ENCODE peak calls at places on chromosomes 13 and 19, in eight cellular contexts. K is ovary, I is A549, H is lower leg skin, C is adrenal gland, Z is stomach, J is K562, A is right lobe of liver. D is an unnamed sample.

GRCh38 chr19:43362179-43362578 is 8.7 kb downstream of the CD177 start:
- DNase-seq in K (no peak), A (no peak), Z (no peak), C (no peak), J (no peak), I (no peak), H (no peak), D (no peak)

GRCh38 chr13:95552539-95553270 is at the start of gene CLDN10:
- DNase-seq in H (no peak), C (no peak), K (no peak), Z (no peak), A (no peak), J (peak), I (no peak), D (no peak)

GRCh38 chr13:22703601-22704209 is 477.1 kb upstream of the SGCG start:
- DNase-seq in C (no peak), K (no peak), Z (no peak), I (no peak), A (no peak), H (no peak), J (no peak), D (no peak)

GRCh38 chr13:31063734-31064133 is 98.0 kb downstream of the HSPH1 start:
- DNase-seq in J (no peak), I (no peak), C (no peak), H (no peak), K (no peak), Z (no peak), A (no peak), D (no peak)

GRCh38 chr19:39144487-39145071 is 19.0 kb downstream of the PAK4 start:
- DNase-seq in J (no peak), A (peak), K (no peak), I (no peak), Z (no peak), H (no peak), C (no peak), D (peak)

GRCh38 chr13:70253834-70254233 is 145.6 kb upstream of the KLHL1 start:
- DNase-seq in A (no peak), Z (no peak), J (no peak), C (no peak), H (no peak), K (no peak), I (no peak), D (no peak)

GRCh38 chr13:88979465-88980180 is 1308.5 kb downstream of the SLITRK5 start:
- DNase-seq in H (no peak), A (no peak), I (no peak), J (no peak), C (no peak), Z (no peak), K (no peak), D (no peak)

GRCh38 chr19:8224394-8225145 is 15.4 kb downstream of the CERS4 start:
- DNase-seq in K (no peak), C (no peak), H (peak), J (no peak), Z (no peak), I (no peak), A (no peak), D (peak)

GRCh38 chr19:53076984-53077383 is 26.2 kb downstream of the ZNF160 start:
- DNase-seq in C (peak), J (peak), K (no peak), A (no peak), I (no peak), Z (no peak), H (no peak), D (peak)

GRCh38 chr19:42065511-42065910 is 4.5 kb downstream of the GRIK5 start:
- DNase-seq in J (no peak), C (no peak), Z (no peak), H (no peak), K (no peak), I (no peak), A (no peak), D (no peak)

GRCh38 chr19:27966390-27966816 is 1246.5 kb downstream of the UQCRFS1 start:
- DNase-seq in I (no peak), A (no peak), C (no peak), J (peak), K (no peak), Z (no peak), H (no peak), D (no peak)

GRCh38 chr13:30027569-30028455 is 177.4 kb upstream of the UBL3 start:
- DNase-seq in H (no peak), C (no peak), A (no peak), Z (no peak), I (no peak), K (no peak), J (no peak), D (no peak)

GRCh38 chr13:49569993-49570689 is 15.2 kb downstream of the RCBTB1 start:
- DNase-seq in A (no peak), K (no peak), H (no peak), C (no peak), J (no peak), I (no peak), Z (no peak), D (no peak)

GRCh38 chr13:32147976-32148375 is 116.4 kb downstream of the FRY start:
- DNase-seq in H (no peak), K (no peak), J (no peak), A (no peak), C (no peak), Z (no peak), I (no peak), D (no peak)

GRCh38 chr13:32153056-32153455 is 121.5 kb downstream of the FRY start:
- DNase-seq in K (no peak), A (no peak), I (no peak), Z (no peak), H (no peak), J (no peak), C (no peak), D (no peak)

GRCh38 chr13:32150794-32151193 is 119.2 kb downstream of the FRY start:
- DNase-seq in I (no peak), Z (no peak), K (peak), H (peak), C (peak), J (no peak), A (no peak), D (peak)

GRCh38 chr13:32147193-32147592 is 115.6 kb downstream of the FRY start:
- DNase-seq in H (no peak), K (no peak), Z (no peak), A (no peak), C (no peak), I (no peak), J (no peak), D (no peak)

DNA sequence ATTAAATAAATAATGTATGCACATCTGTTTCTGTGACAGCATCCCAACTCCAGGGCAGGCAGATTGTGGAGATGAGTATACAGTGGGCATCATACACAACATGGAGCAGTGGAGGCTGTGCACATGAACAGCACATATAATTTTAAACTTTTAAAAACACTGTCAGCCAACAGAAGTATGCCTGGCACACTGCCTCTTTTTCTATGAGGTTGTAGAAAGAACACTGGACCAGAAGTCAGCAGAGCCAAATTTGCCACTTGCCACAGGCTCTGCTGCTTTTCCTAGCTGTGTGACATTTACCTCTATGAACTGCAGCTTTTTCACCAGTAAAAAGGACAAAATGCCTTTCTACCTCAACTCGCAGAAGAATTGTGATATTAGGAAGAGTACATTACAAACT is 118.7 kb downstream of the FRY start:
- DNase-seq in A (no peak), H (no peak), I (no peak), K (no peak), Z (no peak), J (no peak), C (no peak), D (no peak)
- H3K4me3 ChIP-seq in A (no peak), H (no peak), I (no peak), K (no peak), Z (no peak), J (no peak), C (no peak), D (no peak)

GRCh38 chr19:55354698-55355212 is at the start of gene COX6B2:
- DNase-seq in I (no peak), Z (no peak), C (no peak), K (no peak), A (no peak), H (no peak), J (peak), D (no peak)

GRCh38 chr19:55352746-55353145 is 1.8 kb downstream of the COX6B2 start:
- DNase-seq in I (no peak), J (no peak), K (no peak), H (no peak), C (no peak), A (no peak), Z (no peak), D (no peak)

GRCh38 chr19:55353356-55353802 is 1.1 kb downstream of the COX6B2 start:
- DNase-seq in J (no peak), A (no peak), H (no peak), I (no peak), K (no peak), C (no peak), Z (no peak), D (no peak)

GRCh38 chr19:55355213-55355821 is 798 bp upstream of the COX6B2 start:
- DNase-seq in C (no peak), K (no peak), H (no peak), I (no peak), A (no peak), Z (no peak), J (no peak), D (no peak)

GRCh38 chr19:55353803-55354697 is 469 bp downstream of the COX6B2 start:
- DNase-seq in A (no peak), Z (peak), K (peak), C (no peak), J (peak), H (no peak), I (peak), D (peak)
- TF ChIP-seq POLR2A in A (no peak), Z (no peak), K (no peak), C (no peak), J (no peak), H (no peak), I (no peak), D (no peak)

GRCh38 chr19:14004619-14005380 is 1.3 kb downstream of the RFX1 start:
- DNase-seq in K (no peak), C (peak), H (peak), Z (peak), I (no peak), J (peak), A (peak), D (no peak)
- H3K4me3 ChIP-seq in K (no peak), C (peak), H (no peak), Z (peak), I (peak), J (peak), A (peak), D (no peak)

GRCh38 chr19:37468961-37469777 is at the start of gene ZNF570:
- DNase-seq in Z (peak), A (peak), J (peak), C (peak), I (peak), H (peak), K (peak), D (peak)

GRCh38 chr19:37470216-37470615 is 1.1 kb downstream of the ZNF570 start:
- DNase-seq in C (no peak), K (no peak), H (no peak), A (no peak), J (no peak), I (no peak), Z (no peak), D (no peak)

GRCh38 chr19:37466277-37466797 is 907 bp downstream of the ZNF569 start:
- DNase-seq in Z (no peak), H (no peak), C (no peak), K (peak), A (no peak), I (no peak), J (no peak), D (no peak)

GRCh38 chr19:37467608-37468090 is 405 bp upstream of the ZNF569 start:
- DNase-seq in Z (no peak), K (no peak), H (no peak), I (no peak), J (no peak), C (no peak), A (no peak), D (no peak)

DNA sequence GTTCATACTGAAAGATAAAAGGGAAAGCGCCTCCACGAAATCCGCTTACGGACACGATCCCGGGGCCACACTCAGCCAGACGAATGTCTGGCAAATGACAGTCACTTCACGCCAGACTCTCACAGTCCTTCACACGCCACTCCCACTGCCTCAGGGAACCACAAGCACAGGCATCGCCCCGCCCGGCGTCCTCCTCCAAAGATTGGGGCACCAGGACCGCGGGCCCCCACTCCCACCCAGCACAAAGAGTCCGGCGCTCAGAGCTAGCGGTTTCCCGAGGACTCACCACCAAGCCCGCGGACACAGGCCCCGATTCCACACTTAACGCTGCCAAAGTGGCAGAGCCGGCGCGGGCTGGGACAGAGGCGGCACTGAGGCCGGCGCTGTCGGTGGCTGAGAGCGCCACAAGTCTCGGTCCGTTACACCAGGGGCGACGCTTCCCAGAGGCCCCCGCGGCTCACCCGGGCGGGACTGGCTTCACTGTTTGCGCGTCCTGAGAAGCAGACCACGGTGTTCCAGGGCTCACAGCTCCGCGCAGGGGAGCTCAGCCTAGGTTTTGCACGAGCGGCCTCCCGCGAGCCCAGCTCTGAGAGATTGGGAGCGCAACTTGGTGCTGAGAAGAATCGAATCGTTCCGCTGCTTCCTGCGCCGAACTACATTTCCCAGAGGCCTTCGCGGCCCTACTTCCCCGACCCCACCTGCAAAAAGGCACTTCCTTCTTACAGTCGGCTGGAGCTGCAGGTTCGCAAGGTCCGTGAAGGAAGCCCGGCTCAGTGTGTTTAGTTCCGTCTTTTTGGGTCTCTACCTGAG is at the start of gene ZNF569:
- DNase-seq in Z (peak), A (peak), C (peak), J (peak), H (peak), I (peak), K (peak), D (peak)
- TF ChIP-seq POLR2A in Z (no peak), A (peak), C (peak), J (peak), H (no peak), I (peak), K (no peak), D (no peak)

GRCh38 chr19:45973564-45974338 is at the start of gene NOVA2:
- DNase-seq in C (peak), J (peak), Z (peak), A (peak), K (peak), H (peak), I (peak), D (peak)

GRCh38 chr19:45969676-45970075 is 4.0 kb downstream of the NOVA2 start:
- DNase-seq in I (no peak), H (no peak), J (no peak), A (no peak), Z (no peak), K (no peak), C (no peak), D (no peak)

GRCh38 chr19:45971260-45971902 is 2.3 kb downstream of the NOVA2 start:
- DNase-seq in A (no peak), C (no peak), K (no peak), J (no peak), I (no peak), H (peak), Z (no peak), D (no peak)

GRCh38 chr19:45972944-45973525 is 630 bp downstream of the NOVA2 start:
- DNase-seq in Z (no peak), I (no peak), C (no peak), A (no peak), K (no peak), H (no peak), J (no peak), D (no peak)

GRCh38 chr19:45972081-45972943 is 1.4 kb downstream of the NOVA2 start:
- DNase-seq in A (no peak), C (no peak), K (no peak), H (no peak), I (no peak), J (no peak), Z (no peak), D (peak)
- H3K4me3 ChIP-seq in A (peak), C (peak), K (no peak), H (no peak), I (peak), J (no peak), Z (peak), D (no peak)

GRCh38 chr13:33642374-33643065 is 175.4 kb upstream of the RFC3 start:
- DNase-seq in J (no peak), Z (no peak), K (peak), C (peak), H (no peak), I (peak), A (peak), D (no peak)
- TF ChIP-seq POLR2A in J (no peak), Z (no peak), K (no peak), C (no peak), H (no peak), I (no peak), A (no peak), D (no peak)

DNA sequence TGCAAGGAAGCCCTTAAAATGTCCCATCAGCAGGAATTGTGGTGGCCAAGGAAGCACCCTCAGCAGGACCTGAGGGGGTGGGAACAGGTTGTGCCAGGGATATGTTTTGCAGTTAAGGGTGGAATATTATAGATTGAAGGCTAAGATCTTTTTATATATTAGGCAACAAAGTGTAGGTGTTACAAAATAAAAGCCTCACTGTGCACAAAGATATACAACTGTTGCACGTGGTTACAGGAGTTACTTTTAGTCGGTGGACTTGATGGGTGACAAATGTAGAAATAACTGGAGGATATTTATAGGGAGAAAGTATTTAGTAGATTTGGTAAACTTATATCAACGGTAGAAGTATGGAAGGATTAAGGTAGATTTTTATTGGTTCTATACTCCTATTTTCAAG is 35.1 kb downstream of the TBC1D4 start:
- DNase-seq in I (no peak), A (no peak), Z (no peak), J (no peak), H (no peak), K (no peak), C (no peak), D (no peak)
- H3K4me3 ChIP-seq in I (no peak), A (no peak), Z (no peak), J (no peak), H (no peak), K (no peak), C (no peak), D (no peak)

D was measured in thyroid gland.